ENCODE peak calls at places on chromosomes 6 and 20, in six cellular contexts. B is SK-N-SH, I is K562, D is NT2/D1, V is HCT116, X is GM12878. C is an unnamed sample.

GRCh38 chr20:3102575-3103368 is 18.2 kb upstream of the AVP start:
- DNase-seq in B (no peak), I (no peak), D (no peak), V (no peak), X (no peak), C (no peak)

GRCh38 chr6:45148711-45149341 is 179.3 kb upstream of the RUNX2 start:
- DNase-seq in B (no peak), I (no peak), D (no peak), V (no peak), X (no peak), C (no peak)

GRCh38 chr6:129901910-129902309 is 40.8 kb upstream of the TMEM244 start:
- DNase-seq in B (no peak), I (peak; percentile 10), D (no peak), V (no peak), X (no peak), C (no peak)

GRCh38 chr6:137013738-137014602 is 30.8 kb downstream of the IL20RA start:
- DNase-seq in B (peak; percentile 56), I (peak; percentile 19), D (no peak), V (peak; percentile 26), X (no peak), C (peak; percentile 18)

GRCh38 chr20:48524582-48524981 is 303.2 kb downstream of the PREX1 start:
- DNase-seq in B (no peak), I (no peak), D (no peak), V (no peak), X (no peak), C (no peak)

GRCh38 chr20:51563597-51564332 is 21.2 kb upstream of the NFATC2 start:
- DNase-seq in B (peak; percentile 58), I (peak; percentile 81), D (no peak), V (peak; percentile 51), X (no peak), C (peak; percentile 68)

GRCh38 chr6:114364295-114364694 is 21.5 kb upstream of the HS3ST5 start:
- DNase-seq in B (no peak), I (no peak), D (peak; percentile 33), V (no peak), X (no peak), C (peak; percentile 34)

GRCh38 chr6:147990159-147990558 is 352.5 kb upstream of the SASH1 start:
- DNase-seq in B (no peak), I (no peak), D (no peak), V (no peak), X (no peak), C (no peak)

GRCh38 chr6:18395851-18396187 is 8.7 kb downstream of the RNF144B start:
- DNase-seq in B (no peak), I (no peak), D (no peak), V (no peak), X (no peak), C (no peak)

GRCh38 chr6:105821027-105821426 is 265.1 kb upstream of the PRDM1 start:
- DNase-seq in B (no peak), I (no peak), D (no peak), V (no peak), X (no peak), C (no peak)

GRCh38 chr6:105819774-105820173 is 266.4 kb upstream of the PRDM1 start:
- DNase-seq in B (no peak), I (no peak), D (no peak), V (no peak), X (no peak), C (no peak)

GRCh38 chr6:105825210-105825609 is 260.9 kb upstream of the PRDM1 start:
- DNase-seq in B (no peak), I (no peak), D (no peak), V (no peak), X (no peak), C (no peak)

GRCh38 chr6:105824732-105825131 is 261.4 kb upstream of the PRDM1 start:
- DNase-seq in B (no peak), I (no peak), D (no peak), V (no peak), X (no peak), C (no peak)
- TF ChIP-seq YY1 in B (no peak), I (no peak), D (no peak), V (no peak), X (no peak), C (no peak)

GRCh38 chr20:44979090-44979621 is 12.8 kb downstream of the STK4 start:
- DNase-seq in B (no peak), I (peak; percentile 49), D (no peak), V (no peak), X (peak; percentile 82), C (no peak)
- TF ChIP-seq YY1 in B (no peak), I (no peak), D (no peak), V (no peak), X (no peak), C (no peak)

GRCh38 chr6:52551483-52552277 is 25.2 kb downstream of the TRAM2 start:
- DNase-seq in B (peak; percentile 75), I (no peak), D (no peak), V (no peak), X (no peak), C (peak; percentile 77)
- TF ChIP-seq YY1 in B (no peak), I (no peak), D (no peak), V (no peak), X (no peak), C (no peak)

GRCh38 chr20:37598101-37598530 is 70.4 kb upstream of the BLCAP start:
- DNase-seq in B (peak; percentile 76), I (no peak), D (peak; percentile 39), V (no peak), X (no peak), C (no peak)
- TF ChIP-seq YY1 in B (no peak), I (no peak), D (no peak), V (no peak), X (no peak), C (no peak)

C was measured in HepG2.